ENCODE peak calls at places on chromosomes 12 and 14, in ten cellular contexts. W is hypothalamus; H is EL; N is suprapubic skin; O is T47D; Q is AG09319; J is astrocyte of the spinal cord; Z is GM23248; D is activated naive CD4-positive, alpha-beta T cell treated with Interleukin-2 at 50 U/mL for 16 hours; I is fibroblast of the conjunctiva. L is an unnamed sample.

GRCh38 chr12:14384783-14385638 is 19.5 kb downstream of the ATF7IP start:
- DNase-seq in W (peak; percentile 35), H (peak; percentile 89), N (no peak), O (peak; percentile 85), Q (peak; percentile 71), J (peak; percentile 97), Z (peak; percentile 77), D (peak; percentile 55), I (peak; percentile 89), L (peak; percentile 72)

GRCh38 chr12:2198088-2198501 is 145.3 kb downstream of the CACNA1C start:
- DNase-seq in W (peak; percentile 18), H (peak; percentile 88), N (no peak), O (no peak), Q (no peak), J (peak; percentile 76), Z (peak; percentile 76), D (no peak), I (peak; percentile 27), L (peak; percentile 53)

GRCh38 chr12:12803186-12803585 is 10.0 kb upstream of the DDX47 start:
- DNase-seq in W (peak; percentile 5), H (peak; percentile 85), N (no peak), O (peak; percentile 76), Q (peak; percentile 32), J (peak; percentile 84), Z (peak; percentile 95), D (peak; percentile 41), I (peak; percentile 68), L (peak; percentile 91)

GRCh38 chr12:546265-546919 is 86.7 kb downstream of the B4GALNT3 start:
- DNase-seq in W (no peak), H (no peak), N (no peak), O (peak; percentile 28), Q (no peak), J (no peak), Z (no peak), D (no peak), I (no peak), L (no peak)

GRCh38 chr12:7075931-7076330 is 15.4 kb downstream of the C1S start:
- DNase-seq in W (no peak), H (peak; percentile 40), N (no peak), O (no peak), Q (peak; percentile 86), J (no peak), Z (peak; percentile 86), D (no peak), I (peak; percentile 46), L (no peak)

GRCh38 chr14:54533100-54533499 is 23.4 kb downstream of the CGRRF1 start:
- DNase-seq in W (no peak), H (no peak), N (no peak), O (no peak), Q (no peak), J (no peak), Z (no peak), D (no peak), I (no peak), L (no peak)

GRCh38 chr12:39006286-39006685 is 100.9 kb upstream of the CPNE8 start:
- DNase-seq in W (no peak), H (no peak), N (no peak), O (no peak), Q (no peak), J (peak; percentile 0), Z (no peak), D (no peak), I (no peak), L (no peak)

GRCh38 chr14:100610511-100611217 is 23.4 kb upstream of the BEGAIN start:
- DNase-seq in W (no peak), H (peak; percentile 14), N (peak; percentile 35), O (no peak), Q (no peak), J (peak; percentile 13), Z (peak; percentile 60), D (no peak), I (no peak), L (no peak)

GRCh38 chr14:102622262-102622885 is 29.9 kb downstream of the RCOR1 start:
- DNase-seq in W (no peak), H (no peak), N (no peak), O (no peak), Q (no peak), J (no peak), Z (no peak), D (peak; percentile 24), I (no peak), L (peak; percentile 11)

GRCh38 chr12:113427882-113428281 is 5.7 kb downstream of the SDSL start:
- DNase-seq in W (no peak), H (no peak), N (no peak), O (no peak), Q (no peak), J (no peak), Z (no peak), D (no peak), I (no peak), L (no peak)

GRCh38 chr12:119528241-119528640 is 65.3 kb upstream of the TMEM233 start:
- DNase-seq in W (no peak), H (no peak), N (no peak), O (peak; percentile 66), Q (no peak), J (peak; percentile 3), Z (peak; percentile 29), D (no peak), I (no peak), L (no peak)

GRCh38 chr14:76884853-76885276 is 58.7 kb downstream of the LRRC74A start:
- DNase-seq in W (no peak), H (no peak), N (no peak), O (no peak), Q (no peak), J (no peak), Z (no peak), D (no peak), I (no peak), L (no peak)

GRCh38 chr12:90908465-90908864 is 46.5 kb downstream of the CCER1 start:
- DNase-seq in W (no peak), H (peak; percentile 81), N (no peak), O (no peak), Q (peak; percentile 11), J (peak; percentile 74), Z (peak; percentile 75), D (no peak), I (peak; percentile 9), L (no peak)

GRCh38 chr12:31220633-31221565 is 105.1 kb downstream of the SINHCAF start:
- DNase-seq in W (peak; percentile 42), H (no peak), N (no peak), O (no peak), Q (no peak), J (peak; percentile 39), Z (peak; percentile 22), D (no peak), I (no peak), L (no peak)

GRCh38 chr12:131591714-131592709 is 118.9 kb upstream of the SFSWAP start:
- DNase-seq in W (no peak), H (no peak), N (no peak), O (no peak), Q (no peak), J (no peak), Z (no peak), D (no peak), I (no peak), L (no peak)

GRCh38 chr14:68663385-68664076 is 129.3 kb downstream of the ZFP36L1 start:
- DNase-seq in W (no peak), H (no peak), N (no peak), O (no peak), Q (no peak), J (peak; percentile 77), Z (peak; percentile 82), D (peak; percentile 68), I (no peak), L (no peak)

L was measured in mucosa of gallbladder.